ENCODE peak calls at places on chromosome 4, in eight cellular contexts. M is NCI-H82; A is H9; B is stimulated activated CD4-positive, alpha-beta T cell treated with anti-CD3 and anti-CD28 coated beads, Interleukin-1b, Interleukin-23, amount 100 ng/mL, for 4 hours; P is epithelial cell of prostate; R is natural killer cell treated with Interleukin-12 subunit alpha and Interleukin-12 subunit beta and Interleukin-15 and Interleukin-18, amount 100 ng/mL, for 72 hours; K is NB4; Q is adrenal gland. Z is an unnamed sample.
A peak's percentile ranks its signal among the peaks of the same experiment; 100 is the strongest.

GRCh38 chr4:26320159-26320452 is 708 bp upstream of the RBPJ start:
- DNase-seq in M (peak; percentile 71), A (no peak), B (no peak), P (no peak), R (peak; percentile 61), K (no peak), Q (no peak), Z (peak; percentile 44)

GRCh38 chr4:87050596-87050995 is 115.8 kb downstream of the AFF1 start:
- DNase-seq in M (no peak), A (no peak), B (no peak), P (no peak), R (no peak), K (no peak), Q (no peak), Z (no peak)

GRCh38 chr4:165379662-165380061 is 854 bp downstream of the CPE start:
- DNase-seq in M (peak; percentile 71), A (peak; percentile 59), B (no peak), P (no peak), R (no peak), K (no peak), Q (peak; percentile 28), Z (no peak)

GRCh38 chr4:69984030-69984443 is 11.7 kb upstream of the STATH start:
- DNase-seq in M (peak; percentile 19), A (no peak), B (no peak), P (peak; percentile 74), R (no peak), K (peak; percentile 4), Q (no peak), Z (no peak)

GRCh38 chr4:27123050-27123768 is 262.6 kb downstream of the STIM2 start:
- DNase-seq in M (no peak), A (peak; percentile 85), B (no peak), P (peak; percentile 5), R (no peak), K (no peak), Q (no peak), Z (no peak)

GRCh38 chr4:26861434-26862186 is 969 bp downstream of the STIM2 start:
- DNase-seq in M (peak; percentile 88), A (peak; percentile 58), B (peak; percentile 64), P (no peak), R (peak; percentile 91), K (peak; percentile 88), Q (peak; percentile 67), Z (peak; percentile 65)

GRCh38 chr4:173121044-173121685 is 47.4 kb upstream of the GALNT7 start:
- DNase-seq in M (no peak), A (peak; percentile 57), B (no peak), P (no peak), R (no peak), K (peak; percentile 60), Q (no peak), Z (no peak)

GRCh38 chr4:123342498-123342897 is 54.1 kb upstream of the SPRY1 start:
- DNase-seq in M (no peak), A (no peak), B (no peak), P (no peak), R (no peak), K (no peak), Q (no peak), Z (no peak)

GRCh38 chr4:168710353-168710946 is 213.6 kb downstream of the PALLD start:
- DNase-seq in M (peak; percentile 31), A (no peak), B (no peak), P (no peak), R (no peak), K (peak; percentile 44), Q (peak; percentile 24), Z (no peak)

GRCh38 chr4:97498875-97499274 is 644.4 kb downstream of the STPG2 start:
- DNase-seq in M (no peak), A (no peak), B (no peak), P (peak; percentile 99), R (no peak), K (no peak), Q (no peak), Z (no peak)

GRCh38 chr4:52946811-52947210 is 84.7 kb downstream of the RASL11B start:
- DNase-seq in M (peak; percentile 41), A (no peak), B (no peak), P (no peak), R (no peak), K (no peak), Q (no peak), Z (no peak)

GRCh38 chr4:8323947-8324555 is 54.5 kb downstream of the HTRA3 start:
- DNase-seq in M (no peak), A (peak; percentile 10), B (no peak), P (no peak), R (no peak), K (no peak), Q (no peak), Z (no peak)

GRCh38 chr4:19776929-19777328 is 474.8 kb upstream of the SLIT2 start:
- DNase-seq in M (no peak), A (no peak), B (no peak), P (no peak), R (no peak), K (no peak), Q (no peak), Z (no peak)

GRCh38 chr4:106022454-106022853 is 127.2 kb downstream of the NPNT start:
- DNase-seq in M (no peak), A (no peak), B (no peak), P (no peak), R (no peak), K (no peak), Q (no peak), Z (no peak)

GRCh38 chr4:20364969-20365368 is 113.3 kb downstream of the SLIT2 start:
- DNase-seq in M (no peak), A (no peak), B (no peak), P (no peak), R (no peak), K (no peak), Q (no peak), Z (no peak)

GRCh38 chr4:10384974-10385373 is 72.3 kb downstream of the ZNF518B start:
- DNase-seq in M (no peak), A (no peak), B (no peak), P (no peak), R (no peak), K (no peak), Q (no peak), Z (no peak)

GRCh38 chr4:54427826-54428225 is 198.7 kb downstream of the PDGFRA start:
- DNase-seq in M (no peak), A (no peak), B (no peak), P (no peak), R (no peak), K (no peak), Q (no peak), Z (no peak)

GRCh38 chr4:152981278-152981677 is 45.2 kb downstream of the FHDC1 start:
- DNase-seq in M (no peak), A (no peak), B (no peak), P (no peak), R (no peak), K (no peak), Q (no peak), Z (no peak)

GRCh38 chr4:39066371-39066770 is 4.3 kb downstream of the KLHL5 start:
- DNase-seq in M (no peak), A (no peak), B (no peak), P (no peak), R (no peak), K (no peak), Q (no peak), Z (no peak)

GRCh38 chr4:166957451-166957850 is 276.8 kb downstream of the SPOCK3 start:
- DNase-seq in M (no peak), A (no peak), B (no peak), P (no peak), R (no peak), K (no peak), Q (no peak), Z (no peak)

GRCh38 chr4:37243722-37244582 is 591 bp upstream of the NWD2 start:
- DNase-seq in M (no peak), A (peak; percentile 80), B (no peak), P (no peak), R (no peak), K (no peak), Q (no peak), Z (no peak)

GRCh38 chr4:39046243-39046642 is 14.0 kb upstream of the TMEM156 start:
- DNase-seq in M (no peak), A (no peak), B (no peak), P (peak; percentile 65), R (no peak), K (peak; percentile 88), Q (peak; percentile 54), Z (no peak)

GRCh38 chr4:52665592-52665991 is 6.5 kb upstream of the USP46 start:
- DNase-seq in M (no peak), A (no peak), B (no peak), P (no peak), R (no peak), K (peak; percentile 29), Q (no peak), Z (no peak)

GRCh38 chr4:47972181-47972580 is 44.3 kb downstream of the CNGA1 start:
- DNase-seq in M (no peak), A (no peak), B (no peak), P (no peak), R (no peak), K (no peak), Q (no peak), Z (no peak)

GRCh38 chr4:98833384-98833783 is 95.5 kb downstream of the EIF4E start:
- DNase-seq in M (no peak), A (no peak), B (no peak), P (no peak), R (no peak), K (no peak), Q (no peak), Z (no peak)

GRCh38 chr4:133147922-133148689 is 988 bp upstream of the PCDH10 start:
- DNase-seq in M (peak; percentile 64), A (peak; percentile 55), B (no peak), P (no peak), R (no peak), K (no peak), Q (peak; percentile 20), Z (no peak)

Z was measured in activated T-helper 9 cell treated with anti-CD3 and anti-CD28 coated beads, Interleukin-2, amount 50 U/mL, for 16 hours.